ENCODE peak calls at places on chromosomes 1 and 21, in six cellular contexts. D is A549, F is K562, Q is endothelial cell of umbilical vein, O is GM12878, C is HepG2. K is an unnamed sample.

GRCh38 chr1:72285074-72285425 is 2.7 kb upstream of the NEGR1 start:
- DNase-seq in O (no peak), Q (no peak), C (no peak), F (no peak), D (no peak), K (no peak)

GRCh38 chr1:77126309-77126708 is 92.9 kb downstream of the PIGK start:
- DNase-seq in Q (peak), C (peak), F (no peak), O (no peak), D (no peak), K (peak)

GRCh38 chr1:63710306-63710705 is 63.5 kb upstream of the ROR1 start:
- DNase-seq in F (no peak), D (no peak), C (no peak), O (no peak), Q (no peak), K (no peak)

GRCh38 chr1:172359531-172359991 is 60.9 kb upstream of the C1orf105 start:
- DNase-seq in O (no peak), F (no peak), C (peak), Q (peak), D (no peak), K (no peak)

GRCh38 chr1:27591622-27592021 is 12.3 kb downstream of the AHDC1 start:
- DNase-seq in D (no peak), F (no peak), Q (no peak), C (no peak), O (no peak), K (no peak)

GRCh38 chr1:66374561-66375111 is 159.3 kb upstream of the SGIP1 start:
- DNase-seq in F (no peak), C (no peak), D (no peak), O (peak), Q (peak), K (peak)

GRCh38 chr1:166253076-166253779 is 86.4 kb upstream of the FAM78B start:
- DNase-seq in Q (no peak), C (no peak), D (no peak), O (no peak), F (no peak), K (no peak)

GRCh38 chr1:147851149-147851548 is 51.4 kb upstream of the GJA8 start:
- DNase-seq in Q (peak), D (no peak), F (peak), O (no peak), C (peak), K (no peak)

GRCh38 chr1:94903318-94904009 is 23.4 kb downstream of the CNN3 start:
- DNase-seq in F (no peak), O (no peak), D (no peak), C (no peak), Q (no peak), K (no peak)

GRCh38 chr1:98870959-98871903 is 133.4 kb downstream of the PLPPR5 start:
- DNase-seq in F (no peak), C (no peak), O (peak), Q (peak), D (no peak), K (peak)

GRCh38 chr1:226816585-226816984 is 53.8 kb upstream of the PSEN2 start:
- DNase-seq in O (no peak), F (no peak), C (no peak), D (no peak), Q (no peak), K (no peak)

GRCh38 chr1:156102634-156103511 is 11.6 kb upstream of the LMNA start:
- DNase-seq in C (peak), F (no peak), D (no peak), O (no peak), Q (peak), K (peak)

GRCh38 chr1:156144747-156145146 is 8.6 kb upstream of the SEMA4A start:
- DNase-seq in O (no peak), F (no peak), D (no peak), C (no peak), Q (no peak), K (no peak)

GRCh38 chr1:28887835-28888682 is 26.3 kb upstream of the EPB41 start:
- DNase-seq in Q (peak), C (no peak), O (no peak), F (peak), D (no peak), K (peak)

GRCh38 chr1:24849653-24850295 is 80.3 kb downstream of the RUNX3 start:
- DNase-seq in F (no peak), D (no peak), C (no peak), Q (peak), O (no peak), K (peak)

GRCh38 chr21:30942192-30942591 is 60.8 kb upstream of the KRTAP11-1 start:
- DNase-seq in Q (no peak), F (no peak), O (no peak), D (no peak), C (no peak), K (peak)

GRCh38 chr1:193408782-193409293 is 222.4 kb upstream of the B3GALT2 start:
- DNase-seq in F (no peak), Q (peak), D (peak), O (no peak), C (no peak), K (no peak)

GRCh38 chr1:111864862-111865261 is 109.2 kb downstream of the DDX20 start:
- DNase-seq in D (no peak), O (no peak), Q (no peak), F (no peak), C (no peak), K (peak)

GRCh38 chr1:195294911-195295310 is 1313.3 kb downstream of the KCNT2 start:
- DNase-seq in O (no peak), Q (no peak), F (no peak), C (no peak), D (no peak), K (no peak)

GRCh38 chr1:96370752-96371151 is 350.8 kb upstream of the PTBP2 start:
- DNase-seq in F (no peak), Q (peak), O (no peak), C (no peak), D (no peak), K (no peak)

GRCh38 chr1:47840338-47840737 is 156.8 kb downstream of the TRABD2B start:
- DNase-seq in Q (no peak), O (no peak), F (no peak), D (no peak), C (no peak), K (no peak)

GRCh38 chr1:32779242-32779641 is 37.9 kb downstream of the YARS1 start:
- DNase-seq in F (no peak), C (no peak), D (no peak), O (no peak), Q (no peak), K (no peak)

GRCh38 chr1:67436511-67437057 is 6.4 kb upstream of the SERBP1 start:
- DNase-seq in F (no peak), Q (no peak), D (no peak), O (no peak), C (no peak), K (peak)

GRCh38 chr1:40307186-40307585 is 9.9 kb downstream of the COL9A2 start:
- DNase-seq in C (no peak), O (no peak), D (no peak), Q (no peak), F (no peak), K (no peak)

GRCh38 chr21:44331650-44332306 is 7.4 kb downstream of the CFAP410 start:
- DNase-seq in C (no peak), D (no peak), F (no peak), Q (no peak), O (no peak), K (peak)

GRCh38 chr1:41724248-41724647 is 194.5 kb downstream of the HIVEP3 start:
- DNase-seq in O (no peak), F (no peak), Q (peak), D (no peak), C (no peak), K (no peak)

GRCh38 chr1:30419246-30419720 is 304.1 kb downstream of the MATN1 start:
- DNase-seq in F (no peak), O (no peak), D (no peak), C (no peak), Q (no peak), K (no peak)

GRCh38 chr1:172717722-172718455 is 59.0 kb downstream of the FASLG start:
- DNase-seq in F (no peak), Q (no peak), D (peak), C (peak), O (no peak), K (no peak)

GRCh38 chr1:24276791-24277190 is 42.4 kb upstream of the GRHL3 start:
- DNase-seq in D (no peak), Q (no peak), C (peak), O (no peak), F (no peak), K (no peak)

GRCh38 chr1:118984086-118984989 is 3.8 kb downstream of the TBX15 start:
- DNase-seq in O (no peak), F (no peak), Q (peak), C (no peak), D (no peak), K (no peak)

GRCh38 chr1:79614762-79615161 is 608.2 kb upstream of the ADGRL4 start:
- DNase-seq in O (no peak), F (no peak), C (no peak), D (no peak), Q (peak), K (no peak)

DNA sequence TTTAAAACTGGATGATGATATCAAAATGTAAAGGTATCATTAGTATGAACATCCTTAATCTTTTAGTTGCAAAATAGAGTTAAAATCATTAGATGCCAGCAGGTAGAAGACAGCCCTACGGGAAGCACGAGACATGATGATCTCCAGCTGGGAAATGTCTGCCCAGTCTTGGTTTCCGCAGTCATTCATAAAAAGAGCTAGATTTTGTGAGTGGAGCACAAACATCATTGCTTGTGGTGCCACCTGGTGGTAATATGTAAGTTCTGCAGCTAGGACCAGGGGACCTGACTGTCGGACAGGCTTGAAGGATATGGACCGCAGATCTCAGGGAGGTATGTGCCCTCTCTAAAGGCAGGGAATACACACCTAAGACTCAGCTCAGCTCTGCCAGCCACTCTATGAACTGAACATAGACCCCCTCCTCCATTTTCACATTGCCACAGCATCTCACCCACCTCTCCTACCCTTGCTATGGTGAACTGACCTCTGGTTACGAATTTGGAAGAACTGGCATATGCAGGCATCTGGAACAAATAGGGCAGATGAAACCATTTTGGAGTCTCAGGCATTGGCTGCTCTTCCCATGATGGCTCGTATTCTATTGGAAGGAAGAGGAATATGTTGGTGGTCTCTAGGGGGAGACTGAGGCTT is 9.2 kb downstream of the FCMR start:
- DNase-seq in F (peak), O (no peak), C (peak), Q (peak), D (peak), K (peak)
- TF ChIP-seq POLR2A in F (no peak), O (peak), C (no peak), Q (no peak), D (no peak), K (no peak)

GRCh38 chr1:91777196-91777595 is 108.8 kb downstream of the TGFBR3 start:
- DNase-seq in C (no peak), F (no peak), O (no peak), D (no peak), Q (no peak), K (no peak)

GRCh38 chr1:91778964-91779363 is 107.0 kb downstream of the TGFBR3 start:
- DNase-seq in Q (no peak), D (no peak), C (no peak), O (no peak), F (no peak), K (no peak)

GRCh38 chr1:91776068-91776794 is 109.7 kb downstream of the TGFBR3 start:
- DNase-seq in O (no peak), C (no peak), D (no peak), F (no peak), Q (no peak), K (no peak)

GRCh38 chr1:91779603-91780021 is 106.3 kb downstream of the TGFBR3 start:
- DNase-seq in O (no peak), F (no peak), Q (peak), D (no peak), C (no peak), K (no peak)

GRCh38 chr1:91777630-91778300 is 108.2 kb downstream of the TGFBR3 start:
- DNase-seq in O (no peak), C (no peak), Q (no peak), F (no peak), D (no peak), K (no peak)
- TF ChIP-seq MYC in O (no peak), C (no peak), Q (no peak), F (no peak), D (no peak), K (no peak)

GRCh38 chr1:16394178-16394521 is 27.1 kb downstream of the SZRD1 start:
- DNase-seq in C (no peak), O (no peak), D (no peak), Q (no peak), F (no peak), K (no peak)
- TF ChIP-seq MAX in C (no peak), O (no peak), D (no peak), Q (no peak), F (no peak), K (no peak)

DNA sequence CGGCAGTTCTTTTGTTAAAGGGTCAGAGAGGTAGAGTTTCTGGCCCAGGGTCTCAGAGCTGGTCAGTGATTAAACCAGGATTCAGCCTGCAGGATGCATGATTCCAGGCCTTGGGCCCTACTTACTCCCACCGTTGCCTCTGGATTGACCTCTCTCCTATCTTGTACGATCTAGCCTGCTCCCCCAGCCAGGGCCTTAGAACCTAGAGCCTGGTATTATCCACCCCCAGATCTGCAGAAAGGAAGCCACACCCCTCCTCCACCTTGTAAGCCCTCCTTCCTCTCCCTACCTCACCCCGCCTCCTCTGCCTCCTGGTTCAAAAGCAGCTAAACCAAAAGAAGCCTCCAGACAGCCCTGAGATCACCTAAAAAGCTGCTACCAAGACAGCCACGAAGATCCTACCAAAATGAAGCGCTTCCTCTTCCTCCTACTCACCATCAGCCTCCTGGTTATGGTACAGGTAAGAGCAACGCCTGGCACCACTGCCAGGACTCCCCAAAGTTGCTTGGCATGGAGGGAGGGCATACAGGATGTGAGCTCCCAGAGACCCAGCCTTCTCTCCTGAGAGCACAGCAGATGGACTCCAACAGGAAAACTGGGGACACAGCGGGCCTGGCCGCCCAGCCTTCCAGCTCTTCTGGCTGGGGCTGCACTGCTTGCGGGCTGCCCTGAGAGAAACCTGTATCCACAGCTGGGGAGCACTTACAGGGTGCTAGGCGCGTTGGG is at the start of gene CD52:
- DNase-seq in Q (no peak), O (peak), C (no peak), D (no peak), F (peak), K (peak)
- TF ChIP-seq POLR2A in Q (no peak), O (peak), C (no peak), D (no peak), F (peak), K (no peak)